ENCODE peak calls at places on chromosomes 2 and 18, in seven cellular contexts. One of them, this sample, is unnamed.

GRCh38 chr2:180707867-180708205 is 272.6 kb upstream of the UBE2E3 start:
- DNase-seq in fibroblast of lung: peak
- DNase-seq in Caco-2: no peak
- DNase-seq in T follicular helper cell: no peak
- DNase-seq in SK-N-SH: no peak
- DNase-seq in stomach: no peak
- DNase-seq in activated T-cell treated with anti-CD3 and anti-CD28 coated beads, Interleukin-2, amount 50 U/mL, for 72 hours: no peak
- DNase-seq in this sample: no peak

GRCh38 chr2:54866868-54867267 is 143.4 kb downstream of the EML6 start:
- DNase-seq in fibroblast of lung: no peak
- DNase-seq in SK-N-SH: no peak
- DNase-seq in stomach: no peak
- DNase-seq in activated T-cell treated with anti-CD3 and anti-CD28 coated beads, Interleukin-2, amount 50 U/mL, for 72 hours: no peak
- DNase-seq in Caco-2: no peak
- DNase-seq in T follicular helper cell: no peak
- DNase-seq in this sample: peak

GRCh38 chr2:231228223-231228622 is 29.8 kb downstream of the ARMC9 start:
- DNase-seq in Caco-2: no peak
- DNase-seq in T follicular helper cell: no peak
- DNase-seq in fibroblast of lung: no peak
- DNase-seq in SK-N-SH: no peak
- DNase-seq in stomach: no peak
- DNase-seq in activated T-cell treated with anti-CD3 and anti-CD28 coated beads, Interleukin-2, amount 50 U/mL, for 72 hours: no peak
- DNase-seq in this sample: peak

GRCh38 chr2:30622452-30622851 is 175.4 kb downstream of the LCLAT1 start:
- DNase-seq in SK-N-SH: no peak
- DNase-seq in stomach: no peak
- DNase-seq in T follicular helper cell: no peak
- DNase-seq in fibroblast of lung: no peak
- DNase-seq in Caco-2: no peak
- DNase-seq in activated T-cell treated with anti-CD3 and anti-CD28 coated beads, Interleukin-2, amount 50 U/mL, for 72 hours: peak
- DNase-seq in this sample: no peak

GRCh38 chr2:239934571-239935171 is 90.5 kb downstream of the NDUFA10 start:
- DNase-seq in fibroblast of lung: peak
- DNase-seq in stomach: peak
- DNase-seq in Caco-2: no peak
- DNase-seq in SK-N-SH: peak
- DNase-seq in T follicular helper cell: peak
- DNase-seq in activated T-cell treated with anti-CD3 and anti-CD28 coated beads, Interleukin-2, amount 50 U/mL, for 72 hours: peak
- DNase-seq in this sample: peak

GRCh38 chr2:67600946-67601345 is 203.8 kb downstream of the ETAA1 start:
- DNase-seq in T follicular helper cell: no peak
- DNase-seq in fibroblast of lung: peak
- DNase-seq in Caco-2: no peak
- DNase-seq in SK-N-SH: no peak
- DNase-seq in activated T-cell treated with anti-CD3 and anti-CD28 coated beads, Interleukin-2, amount 50 U/mL, for 72 hours: no peak
- DNase-seq in stomach: no peak
- DNase-seq in this sample: no peak

GRCh38 chr2:155846249-155846648 is 486.3 kb downstream of the NR4A2 start:
- DNase-seq in SK-N-SH: no peak
- DNase-seq in Caco-2: no peak
- DNase-seq in stomach: no peak
- DNase-seq in fibroblast of lung: no peak
- DNase-seq in T follicular helper cell: no peak
- DNase-seq in activated T-cell treated with anti-CD3 and anti-CD28 coated beads, Interleukin-2, amount 50 U/mL, for 72 hours: no peak
- DNase-seq in this sample: no peak

GRCh38 chr2:224163573-224164307 is 124.7 kb upstream of the SERPINE2 start:
- DNase-seq in SK-N-SH: no peak
- DNase-seq in stomach: no peak
- DNase-seq in T follicular helper cell: no peak
- DNase-seq in activated T-cell treated with anti-CD3 and anti-CD28 coated beads, Interleukin-2, amount 50 U/mL, for 72 hours: no peak
- DNase-seq in fibroblast of lung: no peak
- DNase-seq in Caco-2: no peak
- DNase-seq in this sample: no peak

GRCh38 chr18:38198956-38199355 is 633.4 kb upstream of the CELF4 start:
- DNase-seq in T follicular helper cell: no peak
- DNase-seq in Caco-2: no peak
- DNase-seq in fibroblast of lung: no peak
- DNase-seq in activated T-cell treated with anti-CD3 and anti-CD28 coated beads, Interleukin-2, amount 50 U/mL, for 72 hours: no peak
- DNase-seq in stomach: no peak
- DNase-seq in SK-N-SH: no peak
- DNase-seq in this sample: no peak

GRCh38 chr2:181300600-181301291 is 156.4 kb upstream of the ITGA4 start:
- DNase-seq in activated T-cell treated with anti-CD3 and anti-CD28 coated beads, Interleukin-2, amount 50 U/mL, for 72 hours: no peak
- DNase-seq in stomach: no peak
- DNase-seq in Caco-2: no peak
- DNase-seq in SK-N-SH: no peak
- DNase-seq in fibroblast of lung: no peak
- DNase-seq in T follicular helper cell: no peak
- DNase-seq in this sample: no peak

GRCh38 chr2:1766851-1767771 is 22.8 kb upstream of the PXDN start:
- DNase-seq in fibroblast of lung: no peak
- DNase-seq in activated T-cell treated with anti-CD3 and anti-CD28 coated beads, Interleukin-2, amount 50 U/mL, for 72 hours: no peak
- DNase-seq in SK-N-SH: no peak
- DNase-seq in Caco-2: no peak
- DNase-seq in T follicular helper cell: no peak
- DNase-seq in stomach: peak
- DNase-seq in this sample: no peak

GRCh38 chr2:191666733-191667132 is 11.2 kb upstream of the NABP1 start:
- DNase-seq in Caco-2: no peak
- DNase-seq in SK-N-SH: no peak
- DNase-seq in fibroblast of lung: no peak
- DNase-seq in stomach: no peak
- DNase-seq in T follicular helper cell: no peak
- DNase-seq in activated T-cell treated with anti-CD3 and anti-CD28 coated beads, Interleukin-2, amount 50 U/mL, for 72 hours: no peak
- DNase-seq in this sample: no peak

GRCh38 chr18:44851806-44852205 is 171.1 kb downstream of the SETBP1 start:
- DNase-seq in activated T-cell treated with anti-CD3 and anti-CD28 coated beads, Interleukin-2, amount 50 U/mL, for 72 hours: no peak
- DNase-seq in fibroblast of lung: no peak
- DNase-seq in Caco-2: no peak
- DNase-seq in stomach: no peak
- DNase-seq in SK-N-SH: no peak
- DNase-seq in T follicular helper cell: no peak
- DNase-seq in this sample: no peak

GRCh38 chr2:165018207-165018606 is 62.9 kb upstream of the SLC38A11 start:
- DNase-seq in SK-N-SH: peak
- DNase-seq in activated T-cell treated with anti-CD3 and anti-CD28 coated beads, Interleukin-2, amount 50 U/mL, for 72 hours: no peak
- DNase-seq in stomach: no peak
- DNase-seq in Caco-2: no peak
- DNase-seq in T follicular helper cell: no peak
- DNase-seq in fibroblast of lung: no peak
- DNase-seq in this sample: no peak

GRCh38 chr2:52810460-52810859 is 957.1 kb upstream of the CHAC2 start:
- DNase-seq in stomach: no peak
- DNase-seq in T follicular helper cell: no peak
- DNase-seq in SK-N-SH: peak
- DNase-seq in activated T-cell treated with anti-CD3 and anti-CD28 coated beads, Interleukin-2, amount 50 U/mL, for 72 hours: no peak
- DNase-seq in Caco-2: peak
- DNase-seq in fibroblast of lung: peak
- DNase-seq in this sample: peak

GRCh38 chr2:187302146-187302545 is 145.9 kb downstream of the CALCRL start:
- DNase-seq in activated T-cell treated with anti-CD3 and anti-CD28 coated beads, Interleukin-2, amount 50 U/mL, for 72 hours: no peak
- DNase-seq in stomach: no peak
- DNase-seq in fibroblast of lung: peak
- DNase-seq in T follicular helper cell: no peak
- DNase-seq in SK-N-SH: no peak
- DNase-seq in Caco-2: no peak
- DNase-seq in this sample: no peak

GRCh38 chr2:8575011-8575750 is 106.7 kb upstream of the ID2 start:
- DNase-seq in stomach: peak
- DNase-seq in fibroblast of lung: no peak
- DNase-seq in activated T-cell treated with anti-CD3 and anti-CD28 coated beads, Interleukin-2, amount 50 U/mL, for 72 hours: peak
- DNase-seq in Caco-2: no peak
- DNase-seq in SK-N-SH: peak
- DNase-seq in T follicular helper cell: peak
- DNase-seq in this sample: no peak

GRCh38 chr2:223688094-223688835 is 86.1 kb upstream of the SCG2 start:
- DNase-seq in SK-N-SH: no peak
- DNase-seq in activated T-cell treated with anti-CD3 and anti-CD28 coated beads, Interleukin-2, amount 50 U/mL, for 72 hours: no peak
- DNase-seq in fibroblast of lung: no peak
- DNase-seq in Caco-2: no peak
- DNase-seq in T follicular helper cell: no peak
- DNase-seq in stomach: no peak
- DNase-seq in this sample: no peak

GRCh38 chr2:85213893-85214512 is 80.8 kb downstream of the TCF7L1 start:
- DNase-seq in SK-N-SH: no peak
- DNase-seq in activated T-cell treated with anti-CD3 and anti-CD28 coated beads, Interleukin-2, amount 50 U/mL, for 72 hours: no peak
- DNase-seq in T follicular helper cell: no peak
- DNase-seq in stomach: no peak
- DNase-seq in Caco-2: no peak
- DNase-seq in fibroblast of lung: no peak
- DNase-seq in this sample: no peak

GRCh38 chr2:56580242-56580641 is 396.5 kb downstream of the CCDC85A start:
- DNase-seq in SK-N-SH: no peak
- DNase-seq in activated T-cell treated with anti-CD3 and anti-CD28 coated beads, Interleukin-2, amount 50 U/mL, for 72 hours: no peak
- DNase-seq in stomach: no peak
- DNase-seq in fibroblast of lung: no peak
- DNase-seq in Caco-2: no peak
- DNase-seq in T follicular helper cell: no peak
- DNase-seq in this sample: no peak

GRCh38 chr2:232385660-232386489 is 7.3 kb downstream of the ALPP start:
- DNase-seq in activated T-cell treated with anti-CD3 and anti-CD28 coated beads, Interleukin-2, amount 50 U/mL, for 72 hours: no peak
- DNase-seq in fibroblast of lung: peak
- DNase-seq in SK-N-SH: no peak
- DNase-seq in stomach: no peak
- DNase-seq in T follicular helper cell: no peak
- DNase-seq in Caco-2: peak
- DNase-seq in this sample: no peak

GRCh38 chr2:226660524-226660923 is 139.1 kb downstream of the IRS1 start:
- DNase-seq in stomach: peak
- DNase-seq in T follicular helper cell: no peak
- DNase-seq in Caco-2: no peak
- DNase-seq in activated T-cell treated with anti-CD3 and anti-CD28 coated beads, Interleukin-2, amount 50 U/mL, for 72 hours: no peak
- DNase-seq in fibroblast of lung: peak
- DNase-seq in SK-N-SH: no peak
- DNase-seq in this sample: no peak

GRCh38 chr18:11799066-11799465 is 52.1 kb upstream of the CHMP1B start:
- DNase-seq in stomach: no peak
- DNase-seq in Caco-2: no peak
- DNase-seq in fibroblast of lung: no peak
- DNase-seq in activated T-cell treated with anti-CD3 and anti-CD28 coated beads, Interleukin-2, amount 50 U/mL, for 72 hours: no peak
- DNase-seq in SK-N-SH: no peak
- DNase-seq in T follicular helper cell: no peak
- DNase-seq in this sample: no peak

GRCh38 chr18:74378179-74378682 is 62.6 kb downstream of the C18orf63 start:
- DNase-seq in stomach: no peak
- DNase-seq in activated T-cell treated with anti-CD3 and anti-CD28 coated beads, Interleukin-2, amount 50 U/mL, for 72 hours: peak
- DNase-seq in T follicular helper cell: no peak
- DNase-seq in Caco-2: no peak
- DNase-seq in SK-N-SH: no peak
- DNase-seq in fibroblast of lung: no peak
- DNase-seq in this sample: peak

GRCh38 chr18:79708412-79708811 is 28.8 kb downstream of the CTDP1 start:
- DNase-seq in T follicular helper cell: no peak
- DNase-seq in Caco-2: no peak
- DNase-seq in fibroblast of lung: no peak
- DNase-seq in stomach: no peak
- DNase-seq in SK-N-SH: no peak
- DNase-seq in activated T-cell treated with anti-CD3 and anti-CD28 coated beads, Interleukin-2, amount 50 U/mL, for 72 hours: no peak
- DNase-seq in this sample: no peak

GRCh38 chr2:48414640-48414979 is 115.3 kb upstream of the STON1 start:
- DNase-seq in SK-N-SH: no peak
- DNase-seq in fibroblast of lung: no peak
- DNase-seq in T follicular helper cell: no peak
- DNase-seq in stomach: no peak
- DNase-seq in activated T-cell treated with anti-CD3 and anti-CD28 coated beads, Interleukin-2, amount 50 U/mL, for 72 hours: no peak
- DNase-seq in Caco-2: no peak
- DNase-seq in this sample: no peak

GRCh38 chr2:21676676-21677075 is 552.9 kb downstream of the TDRD15 start:
- DNase-seq in fibroblast of lung: no peak
- DNase-seq in T follicular helper cell: no peak
- DNase-seq in stomach: no peak
- DNase-seq in Caco-2: no peak
- DNase-seq in activated T-cell treated with anti-CD3 and anti-CD28 coated beads, Interleukin-2, amount 50 U/mL, for 72 hours: no peak
- DNase-seq in SK-N-SH: no peak
- DNase-seq in this sample: no peak

GRCh38 chr2:226730487-226730886 is 69.1 kb downstream of the IRS1 start:
- DNase-seq in Caco-2: peak
- DNase-seq in stomach: no peak
- DNase-seq in T follicular helper cell: no peak
- DNase-seq in activated T-cell treated with anti-CD3 and anti-CD28 coated beads, Interleukin-2, amount 50 U/mL, for 72 hours: no peak
- DNase-seq in SK-N-SH: peak
- DNase-seq in fibroblast of lung: peak
- DNase-seq in this sample: no peak

GRCh38 chr2:61816480-61817355 is 37.1 kb downstream of the FAM161A start:
- DNase-seq in T follicular helper cell: no peak
- DNase-seq in fibroblast of lung: no peak
- DNase-seq in SK-N-SH: no peak
- DNase-seq in Caco-2: no peak
- DNase-seq in stomach: no peak
- DNase-seq in activated T-cell treated with anti-CD3 and anti-CD28 coated beads, Interleukin-2, amount 50 U/mL, for 72 hours: no peak
- DNase-seq in this sample: no peak

GRCh38 chr2:150876201-150877085 is 385.2 kb downstream of the RBM43 start:
- DNase-seq in SK-N-SH: no peak
- DNase-seq in T follicular helper cell: no peak
- DNase-seq in stomach: no peak
- DNase-seq in Caco-2: no peak
- DNase-seq in fibroblast of lung: peak
- DNase-seq in activated T-cell treated with anti-CD3 and anti-CD28 coated beads, Interleukin-2, amount 50 U/mL, for 72 hours: no peak
- DNase-seq in this sample: no peak

GRCh38 chr2:185145316-185146121 is 547.2 kb downstream of the ZNF804A start:
- DNase-seq in stomach: no peak
- DNase-seq in activated T-cell treated with anti-CD3 and anti-CD28 coated beads, Interleukin-2, amount 50 U/mL, for 72 hours: no peak
- DNase-seq in Caco-2: peak
- DNase-seq in SK-N-SH: no peak
- DNase-seq in fibroblast of lung: no peak
- DNase-seq in T follicular helper cell: no peak
- DNase-seq in this sample: no peak

GRCh38 chr2:189327879-189328351 is 113.4 kb upstream of the WDR75 start:
- DNase-seq in activated T-cell treated with anti-CD3 and anti-CD28 coated beads, Interleukin-2, amount 50 U/mL, for 72 hours: no peak
- DNase-seq in stomach: no peak
- DNase-seq in Caco-2: no peak
- DNase-seq in T follicular helper cell: no peak
- DNase-seq in fibroblast of lung: no peak
- DNase-seq in SK-N-SH: no peak
- DNase-seq in this sample: no peak

GRCh38 chr2:192381082-192381481 is 186.3 kb upstream of the TMEFF2 start:
- DNase-seq in SK-N-SH: no peak
- DNase-seq in Caco-2: no peak
- DNase-seq in stomach: no peak
- DNase-seq in activated T-cell treated with anti-CD3 and anti-CD28 coated beads, Interleukin-2, amount 50 U/mL, for 72 hours: no peak
- DNase-seq in T follicular helper cell: no peak
- DNase-seq in fibroblast of lung: no peak
- DNase-seq in this sample: no peak

GRCh38 chr18:8177330-8178016 is 431.8 kb upstream of the RAB12 start:
- DNase-seq in activated T-cell treated with anti-CD3 and anti-CD28 coated beads, Interleukin-2, amount 50 U/mL, for 72 hours: no peak
- DNase-seq in SK-N-SH: no peak
- DNase-seq in Caco-2: no peak
- DNase-seq in fibroblast of lung: peak
- DNase-seq in stomach: peak
- DNase-seq in T follicular helper cell: no peak
- DNase-seq in this sample: no peak

GRCh38 chr2:187708272-187708671 is 154.0 kb upstream of the TFPI start:
- DNase-seq in fibroblast of lung: no peak
- DNase-seq in SK-N-SH: no peak
- DNase-seq in Caco-2: no peak
- DNase-seq in activated T-cell treated with anti-CD3 and anti-CD28 coated beads, Interleukin-2, amount 50 U/mL, for 72 hours: no peak
- DNase-seq in T follicular helper cell: no peak
- DNase-seq in stomach: no peak
- DNase-seq in this sample: no peak

GRCh38 chr2:233922471-233922870 is 5.3 kb downstream of the TRPM8 start:
- DNase-seq in fibroblast of lung: peak
- DNase-seq in SK-N-SH: no peak
- DNase-seq in T follicular helper cell: no peak
- DNase-seq in activated T-cell treated with anti-CD3 and anti-CD28 coated beads, Interleukin-2, amount 50 U/mL, for 72 hours: no peak
- DNase-seq in Caco-2: no peak
- DNase-seq in stomach: no peak
- DNase-seq in this sample: no peak

GRCh38 chr2:68686178-68686577 is 42.8 kb downstream of the PROKR1 start:
- DNase-seq in stomach: no peak
- DNase-seq in activated T-cell treated with anti-CD3 and anti-CD28 coated beads, Interleukin-2, amount 50 U/mL, for 72 hours: no peak
- DNase-seq in fibroblast of lung: no peak
- DNase-seq in SK-N-SH: no peak
- DNase-seq in Caco-2: no peak
- DNase-seq in T follicular helper cell: no peak
- DNase-seq in this sample: no peak